ENCODE peak calls at places on chromosomes 1 and 21, in seven cellular contexts. One of them, this sample, is unnamed.

GRCh38 chr1:18110598-18110939 is 3.0 kb downstream of the IGSF21 start:
- DNase-seq in dorsolateral prefrontal cortex: no peak
- DNase-seq in cardiac muscle cell: no peak
- DNase-seq in adipocyte: no peak
- DNase-seq in fibroblast of lung: no peak
- DNase-seq in cardiac fibroblast: no peak
- DNase-seq in stomach: no peak
- DNase-seq in this sample: no peak

GRCh38 chr21:34889287-34889536 is 159.9 kb downstream of the RUNX1 start:
- DNase-seq in dorsolateral prefrontal cortex: no peak
- DNase-seq in cardiac muscle cell: peak
- DNase-seq in adipocyte: peak
- DNase-seq in fibroblast of lung: peak
- DNase-seq in cardiac fibroblast: peak
- DNase-seq in stomach: peak
- DNase-seq in this sample: no peak

GRCh38 chr1:35560256-35561225 is 2.9 kb downstream of the NCDN start:
- DNase-seq in dorsolateral prefrontal cortex: peak
- DNase-seq in cardiac muscle cell: no peak
- DNase-seq in adipocyte: no peak
- DNase-seq in fibroblast of lung: no peak
- DNase-seq in cardiac fibroblast: no peak
- DNase-seq in stomach: peak
- DNase-seq in this sample: peak

GRCh38 chr1:1763657-1764621 is 14.3 kb downstream of the NADK start:
- DNase-seq in dorsolateral prefrontal cortex: peak
- DNase-seq in cardiac muscle cell: peak
- DNase-seq in adipocyte: no peak
- DNase-seq in fibroblast of lung: no peak
- DNase-seq in cardiac fibroblast: peak
- DNase-seq in stomach: peak
- DNase-seq in this sample: peak

GRCh38 chr1:225146478-225146877 is 217.0 kb downstream of the DNAH14 start:
- DNase-seq in dorsolateral prefrontal cortex: no peak
- DNase-seq in cardiac muscle cell: no peak
- DNase-seq in adipocyte: no peak
- DNase-seq in fibroblast of lung: no peak
- DNase-seq in cardiac fibroblast: no peak
- DNase-seq in stomach: no peak
- DNase-seq in this sample: no peak

GRCh38 chr1:218201004-218201403 is 84.1 kb upstream of the RRP15 start:
- DNase-seq in dorsolateral prefrontal cortex: no peak
- DNase-seq in cardiac muscle cell: no peak
- DNase-seq in adipocyte: peak
- DNase-seq in fibroblast of lung: no peak
- DNase-seq in cardiac fibroblast: no peak
- DNase-seq in stomach: no peak
- DNase-seq in this sample: no peak

GRCh38 chr1:215651867-215652266 is 84.8 kb downstream of the KCTD3 start:
- DNase-seq in dorsolateral prefrontal cortex: no peak
- DNase-seq in cardiac muscle cell: no peak
- DNase-seq in adipocyte: no peak
- DNase-seq in fibroblast of lung: no peak
- DNase-seq in cardiac fibroblast: no peak
- DNase-seq in stomach: no peak
- DNase-seq in this sample: no peak

GRCh38 chr1:7302873-7303272 is 468.2 kb upstream of the VAMP3 start:
- DNase-seq in dorsolateral prefrontal cortex: no peak
- DNase-seq in cardiac muscle cell: no peak
- DNase-seq in adipocyte: no peak
- DNase-seq in fibroblast of lung: no peak
- DNase-seq in cardiac fibroblast: no peak
- DNase-seq in stomach: no peak
- DNase-seq in this sample: no peak

GRCh38 chr1:234996245-234996757 is 132.3 kb downstream of the TOMM20 start:
- DNase-seq in dorsolateral prefrontal cortex: no peak
- DNase-seq in cardiac muscle cell: no peak
- DNase-seq in adipocyte: no peak
- DNase-seq in fibroblast of lung: no peak
- DNase-seq in cardiac fibroblast: peak
- DNase-seq in stomach: no peak
- DNase-seq in this sample: no peak

GRCh38 chr1:25061596-25061995 is 131.5 kb upstream of the RUNX3 start:
- DNase-seq in dorsolateral prefrontal cortex: no peak
- DNase-seq in cardiac muscle cell: no peak
- DNase-seq in adipocyte: no peak
- DNase-seq in fibroblast of lung: no peak
- DNase-seq in cardiac fibroblast: no peak
- DNase-seq in stomach: no peak
- DNase-seq in this sample: no peak

GRCh38 chr1:67952071-67952470 is 98.4 kb downstream of the DIRAS3 start:
- DNase-seq in dorsolateral prefrontal cortex: no peak
- DNase-seq in cardiac muscle cell: peak
- DNase-seq in adipocyte: no peak
- DNase-seq in fibroblast of lung: peak
- DNase-seq in cardiac fibroblast: peak
- DNase-seq in stomach: no peak
- DNase-seq in this sample: peak

GRCh38 chr21:39332175-39332574 is 16.7 kb downstream of the HMGN1 start:
- DNase-seq in dorsolateral prefrontal cortex: no peak
- DNase-seq in cardiac muscle cell: no peak
- DNase-seq in adipocyte: no peak
- DNase-seq in fibroblast of lung: no peak
- DNase-seq in cardiac fibroblast: no peak
- DNase-seq in stomach: no peak
- DNase-seq in this sample: no peak

GRCh38 chr1:78676347-78676982 is 26.8 kb downstream of the IFI44 start:
- DNase-seq in dorsolateral prefrontal cortex: no peak
- DNase-seq in cardiac muscle cell: peak
- DNase-seq in adipocyte: peak
- DNase-seq in fibroblast of lung: peak
- DNase-seq in cardiac fibroblast: peak
- DNase-seq in stomach: peak
- DNase-seq in this sample: peak

GRCh38 chr1:112687785-112688496 is 13.5 kb downstream of the MOV10 start:
- DNase-seq in dorsolateral prefrontal cortex: no peak
- DNase-seq in cardiac muscle cell: no peak
- DNase-seq in adipocyte: no peak
- DNase-seq in fibroblast of lung: no peak
- DNase-seq in cardiac fibroblast: no peak
- DNase-seq in stomach: no peak
- DNase-seq in this sample: no peak

GRCh38 chr1:116739371-116740007 is 14.7 kb upstream of the CD2 start:
- DNase-seq in dorsolateral prefrontal cortex: no peak
- DNase-seq in cardiac muscle cell: no peak
- DNase-seq in adipocyte: no peak
- DNase-seq in fibroblast of lung: no peak
- DNase-seq in cardiac fibroblast: peak
- DNase-seq in stomach: no peak
- DNase-seq in this sample: no peak

GRCh38 chr1:6093611-6094010 is 47.9 kb downstream of the KCNAB2 start:
- DNase-seq in dorsolateral prefrontal cortex: no peak
- DNase-seq in cardiac muscle cell: no peak
- DNase-seq in adipocyte: no peak
- DNase-seq in fibroblast of lung: no peak
- DNase-seq in cardiac fibroblast: no peak
- DNase-seq in stomach: no peak
- DNase-seq in this sample: no peak

GRCh38 chr1:7103322-7104052 is 318.2 kb downstream of the CAMTA1 start:
- DNase-seq in dorsolateral prefrontal cortex: no peak
- DNase-seq in cardiac muscle cell: no peak
- DNase-seq in adipocyte: no peak
- DNase-seq in fibroblast of lung: no peak
- DNase-seq in cardiac fibroblast: no peak
- DNase-seq in stomach: no peak
- DNase-seq in this sample: no peak

GRCh38 chr1:48661726-48662483 is 114.8 kb downstream of the BEND5 start:
- DNase-seq in dorsolateral prefrontal cortex: no peak
- DNase-seq in cardiac muscle cell: no peak
- DNase-seq in adipocyte: no peak
- DNase-seq in fibroblast of lung: no peak
- DNase-seq in cardiac fibroblast: no peak
- DNase-seq in stomach: no peak
- DNase-seq in this sample: no peak

GRCh38 chr1:160411963-160412362 is 11.6 kb downstream of the VANGL2 start:
- DNase-seq in dorsolateral prefrontal cortex: no peak
- DNase-seq in cardiac muscle cell: no peak
- DNase-seq in adipocyte: no peak
- DNase-seq in fibroblast of lung: no peak
- DNase-seq in cardiac fibroblast: no peak
- DNase-seq in stomach: no peak
- DNase-seq in this sample: no peak

GRCh38 chr1:57544345-57544744 is 120.5 kb upstream of the DAB1 start:
- DNase-seq in dorsolateral prefrontal cortex: no peak
- DNase-seq in cardiac muscle cell: no peak
- DNase-seq in adipocyte: no peak
- DNase-seq in fibroblast of lung: no peak
- DNase-seq in cardiac fibroblast: no peak
- DNase-seq in stomach: no peak
- DNase-seq in this sample: no peak

GRCh38 chr1:42784946-42785693 is at the start of gene TMEM269:
- DNase-seq in dorsolateral prefrontal cortex: peak
- DNase-seq in cardiac muscle cell: peak
- DNase-seq in adipocyte: peak
- DNase-seq in fibroblast of lung: peak
- DNase-seq in cardiac fibroblast: peak
- DNase-seq in stomach: peak
- DNase-seq in this sample: peak

GRCh38 chr1:6287431-6287886 is 26.6 kb upstream of the GPR153 start:
- DNase-seq in dorsolateral prefrontal cortex: peak
- DNase-seq in cardiac muscle cell: no peak
- DNase-seq in adipocyte: peak
- DNase-seq in fibroblast of lung: no peak
- DNase-seq in cardiac fibroblast: peak
- DNase-seq in stomach: no peak
- DNase-seq in this sample: no peak

GRCh38 chr21:46553993-46554392 is 50.9 kb downstream of the S100B start:
- DNase-seq in dorsolateral prefrontal cortex: no peak
- DNase-seq in cardiac muscle cell: no peak
- DNase-seq in adipocyte: no peak
- DNase-seq in fibroblast of lung: no peak
- DNase-seq in cardiac fibroblast: no peak
- DNase-seq in stomach: no peak
- DNase-seq in this sample: no peak

GRCh38 chr1:212914789-212915188 is 35.6 kb upstream of the VASH2 start:
- DNase-seq in dorsolateral prefrontal cortex: no peak
- DNase-seq in cardiac muscle cell: no peak
- DNase-seq in adipocyte: no peak
- DNase-seq in fibroblast of lung: no peak
- DNase-seq in cardiac fibroblast: no peak
- DNase-seq in stomach: no peak
- DNase-seq in this sample: no peak
- H3K4me3 ChIP-seq in dorsolateral prefrontal cortex: no peak
- H3K4me3 ChIP-seq in cardiac muscle cell: no peak
- H3K4me3 ChIP-seq in adipocyte: no peak
- H3K4me3 ChIP-seq in fibroblast of lung: no peak
- H3K4me3 ChIP-seq in cardiac fibroblast: no peak
- H3K4me3 ChIP-seq in stomach: no peak
- H3K4me3 ChIP-seq in this sample: no peak

GRCh38 chr1:157994081-157994581 is 686 bp downstream of the KIRREL1 start:
- DNase-seq in dorsolateral prefrontal cortex: no peak
- DNase-seq in cardiac muscle cell: no peak
- DNase-seq in adipocyte: peak
- DNase-seq in fibroblast of lung: no peak
- DNase-seq in cardiac fibroblast: no peak
- DNase-seq in stomach: no peak
- DNase-seq in this sample: peak
- H3K4me3 ChIP-seq in dorsolateral prefrontal cortex: peak
- H3K4me3 ChIP-seq in cardiac muscle cell: peak
- H3K4me3 ChIP-seq in adipocyte: peak
- H3K4me3 ChIP-seq in fibroblast of lung: peak
- H3K4me3 ChIP-seq in cardiac fibroblast: peak
- H3K4me3 ChIP-seq in stomach: peak
- H3K4me3 ChIP-seq in this sample: peak

GRCh38 chr1:89635825-89636815 is 3.2 kb downstream of the LRRC8C start:
- DNase-seq in dorsolateral prefrontal cortex: no peak
- DNase-seq in cardiac muscle cell: peak
- DNase-seq in adipocyte: peak
- DNase-seq in fibroblast of lung: peak
- DNase-seq in cardiac fibroblast: peak
- DNase-seq in stomach: no peak
- DNase-seq in this sample: no peak
- H3K4me3 ChIP-seq in dorsolateral prefrontal cortex: no peak
- H3K4me3 ChIP-seq in cardiac muscle cell: no peak
- H3K4me3 ChIP-seq in adipocyte: no peak
- H3K4me3 ChIP-seq in fibroblast of lung: no peak
- H3K4me3 ChIP-seq in cardiac fibroblast: peak
- H3K4me3 ChIP-seq in stomach: no peak
- H3K4me3 ChIP-seq in this sample: no peak

GRCh38 chr1:20481643-20482498 is 4.1 kb downstream of the CAMK2N1 start:
- DNase-seq in dorsolateral prefrontal cortex: no peak
- DNase-seq in cardiac muscle cell: no peak
- DNase-seq in adipocyte: no peak
- DNase-seq in fibroblast of lung: no peak
- DNase-seq in cardiac fibroblast: no peak
- DNase-seq in stomach: no peak
- DNase-seq in this sample: no peak

GRCh38 chr1:20484526-20485462 is 1.2 kb downstream of the CAMK2N1 start:
- DNase-seq in dorsolateral prefrontal cortex: peak
- DNase-seq in cardiac muscle cell: peak
- DNase-seq in adipocyte: peak
- DNase-seq in fibroblast of lung: no peak
- DNase-seq in cardiac fibroblast: peak
- DNase-seq in stomach: no peak
- DNase-seq in this sample: no peak

GRCh38 chr1:20481158-20481617 is 4.8 kb downstream of the CAMK2N1 start:
- DNase-seq in dorsolateral prefrontal cortex: no peak
- DNase-seq in cardiac muscle cell: no peak
- DNase-seq in adipocyte: no peak
- DNase-seq in fibroblast of lung: no peak
- DNase-seq in cardiac fibroblast: no peak
- DNase-seq in stomach: no peak
- DNase-seq in this sample: no peak

GRCh38 chr1:20483833-20484525 is 2.0 kb downstream of the CAMK2N1 start:
- DNase-seq in dorsolateral prefrontal cortex: peak
- DNase-seq in cardiac muscle cell: peak
- DNase-seq in adipocyte: peak
- DNase-seq in fibroblast of lung: peak
- DNase-seq in cardiac fibroblast: peak
- DNase-seq in stomach: no peak
- DNase-seq in this sample: no peak

DNA sequence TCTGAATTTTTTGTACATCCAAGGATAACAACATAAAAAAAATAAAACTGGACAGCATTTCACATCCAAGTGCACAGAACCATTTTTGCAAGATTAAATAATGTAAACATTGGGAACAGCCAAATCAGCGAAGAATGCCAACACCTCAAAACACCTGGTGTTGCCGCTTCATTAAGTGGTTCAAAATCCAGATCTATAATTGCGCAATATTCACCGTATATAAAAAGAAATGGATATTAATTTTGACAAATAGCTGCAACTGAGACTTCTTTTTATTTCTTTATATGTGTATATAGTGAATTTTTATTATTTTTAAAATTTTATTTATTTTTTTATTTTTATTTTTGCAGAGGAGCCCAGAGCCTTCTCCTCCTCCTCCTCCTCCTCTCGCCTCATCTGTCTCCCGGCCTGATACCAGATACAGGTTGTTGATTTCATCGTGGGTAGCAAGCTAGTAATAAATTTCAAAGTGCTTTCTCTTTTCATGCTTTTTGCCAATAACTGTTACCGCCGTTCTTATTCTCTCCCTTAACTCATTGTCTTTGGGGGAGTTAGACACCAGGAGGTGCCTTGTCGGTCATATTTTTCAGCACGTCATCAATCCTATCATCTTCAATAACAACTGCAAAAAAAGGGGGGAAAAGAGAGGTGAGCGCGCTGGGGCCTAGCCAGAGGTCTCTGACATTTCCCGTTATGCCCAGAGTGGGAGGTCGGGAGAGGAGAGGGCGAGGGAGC is 2.7 kb downstream of the CAMK2N1 start:
- DNase-seq in dorsolateral prefrontal cortex: no peak
- DNase-seq in cardiac muscle cell: no peak
- DNase-seq in adipocyte: no peak
- DNase-seq in fibroblast of lung: no peak
- DNase-seq in cardiac fibroblast: no peak
- DNase-seq in stomach: no peak
- DNase-seq in this sample: no peak
- H3K4me3 ChIP-seq in dorsolateral prefrontal cortex: peak
- H3K4me3 ChIP-seq in cardiac muscle cell: no peak
- H3K4me3 ChIP-seq in adipocyte: peak
- H3K4me3 ChIP-seq in fibroblast of lung: peak
- H3K4me3 ChIP-seq in cardiac fibroblast: peak
- H3K4me3 ChIP-seq in stomach: peak
- H3K4me3 ChIP-seq in this sample: no peak